ENCODE peak calls at places on chromosomes 5 and 9, in eight cellular contexts. O, P, Z, Q, S, M, I and G are unnamed samples.

GRCh38 chr9:96158909-96159575 is 142.9 kb downstream of the HSD17B3 start:
- DNase-seq in O (peak; percentile 44), P (no peak), Z (no peak), Q (no peak), S (no peak), M (no peak), I (no peak), G (no peak)

GRCh38 chr5:171537923-171538537 is 118.6 kb downstream of the FGF18 start:
- DNase-seq in O (no peak), P (peak; percentile 25), Z (no peak), Q (no peak), S (no peak), M (no peak), I (no peak), G (no peak)

GRCh38 chr5:154098465-154098864 is 59.7 kb downstream of the MFAP3 start:
- DNase-seq in O (no peak), P (no peak), Z (no peak), Q (no peak), S (no peak), M (no peak), I (no peak), G (no peak)

GRCh38 chr5:178296066-178296465 is 63.5 kb upstream of the PHYKPL start:
- DNase-seq in O (no peak), P (no peak), Z (no peak), Q (no peak), S (peak; percentile 18), M (no peak), I (no peak), G (no peak)

GRCh38 chr5:132498686-132499271 is 8.2 kb upstream of the IRF1 start:
- DNase-seq in O (no peak), P (peak; percentile 70), Z (no peak), Q (no peak), S (no peak), M (no peak), I (no peak), G (no peak)

GRCh38 chr9:114078021-114078780 is at the start of gene AMBP:
- DNase-seq in O (no peak), P (no peak), Z (no peak), Q (peak; percentile 64), S (no peak), M (no peak), I (peak; percentile 41), G (no peak)

GRCh38 chr9:129731477-129732085 is 21.3 kb downstream of the PTGES start:
- DNase-seq in O (no peak), P (no peak), Z (no peak), Q (no peak), S (no peak), M (no peak), I (peak; percentile 53), G (no peak)

GRCh38 chr5:52356311-52356918 is 431.3 kb upstream of the ITGA1 start:
- DNase-seq in O (no peak), P (no peak), Z (peak; percentile 26), Q (no peak), S (no peak), M (no peak), I (peak; percentile 59), G (no peak)

GRCh38 chr9:19232830-19233194 is 2.3 kb downstream of the DENND4C start:
- DNase-seq in O (peak; percentile 15), P (no peak), Z (no peak), Q (no peak), S (no peak), M (no peak), I (no peak), G (peak; percentile 34)

GRCh38 chr9:35510745-35511428 is 21.0 kb downstream of the RUSC2 start:
- DNase-seq in O (peak; percentile 50), P (no peak), Z (no peak), Q (peak; percentile 64), S (peak; percentile 81), M (no peak), I (no peak), G (no peak)

GRCh38 chr9:127162046-127162445 is 39.6 kb upstream of the ANGPTL2 start:
- DNase-seq in O (peak; percentile 17), P (no peak), Z (no peak), Q (no peak), S (no peak), M (no peak), I (no peak), G (no peak)

GRCh38 chr5:56961746-56962145 is 9.8 kb upstream of the MIER3 start:
- DNase-seq in O (no peak), P (no peak), Z (no peak), Q (no peak), S (no peak), M (no peak), I (no peak), G (no peak)

GRCh38 chr5:95962785-95963184 is 1.1 kb upstream of the ELL2 start:
- DNase-seq in O (no peak), P (no peak), Z (peak; percentile 50), Q (no peak), S (no peak), M (no peak), I (peak; percentile 94), G (no peak)

GRCh38 chr5:135491038-135491551 is 38.9 kb upstream of the TIFAB start:
- DNase-seq in O (no peak), P (no peak), Z (no peak), Q (no peak), S (no peak), M (no peak), I (peak; percentile 45), G (no peak)
- H3K4me3 ChIP-seq in O (no peak overlapping the region), P (no peak overlapping the region), Z (no peak overlapping the region), Q (no peak overlapping the region), S (no peak overlapping the region), M (no peak overlapping the region), I (peak overlapping the region; percentile 57), G (no peak overlapping the region)

GRCh38 chr5:16665611-16666010 is 48.8 kb upstream of the RETREG1 start:
- DNase-seq in O (no peak), P (no peak), Z (no peak), Q (no peak), S (no peak), M (no peak), I (no peak), G (no peak)

GRCh38 chr5:16666861-16667481 is 50.2 kb upstream of the RETREG1 start:
- DNase-seq in O (no peak), P (no peak), Z (peak; percentile 47), Q (peak; percentile 82), S (peak; percentile 58), M (peak; percentile 66), I (peak; percentile 17), G (no peak)

GRCh38 chr5:16668194-16668593 is 51.4 kb upstream of the RETREG1 start:
- DNase-seq in O (no peak), P (no peak), Z (no peak), Q (no peak), S (no peak), M (no peak), I (no peak), G (no peak)

GRCh38 chr5:16664368-16664767 is 47.6 kb upstream of the RETREG1 start:
- DNase-seq in O (no peak), P (no peak), Z (no peak), Q (no peak), S (no peak), M (no peak), I (no peak), G (no peak)

GRCh38 chr5:16666140-16666860 is 49.5 kb upstream of the RETREG1 start:
- DNase-seq in O (no peak), P (no peak), Z (no peak), Q (peak; percentile 63), S (no peak), M (peak; percentile 35), I (no peak), G (no peak)
- H3K36me3 ChIP-seq in O (peaks cover 19% of the 10 kb centered on the region), P (peaks cover 18% of the 10 kb centered on the region), Z (peaks cover 8% of the 10 kb centered on the region), Q (no peaks in the 10 kb centered on the region), S (peaks cover 51% of the 10 kb centered on the region), M (no peaks in the 10 kb centered on the region), I (peaks cover 57% of the 10 kb centered on the region), G (no peaks in the 10 kb centered on the region)

DNA sequence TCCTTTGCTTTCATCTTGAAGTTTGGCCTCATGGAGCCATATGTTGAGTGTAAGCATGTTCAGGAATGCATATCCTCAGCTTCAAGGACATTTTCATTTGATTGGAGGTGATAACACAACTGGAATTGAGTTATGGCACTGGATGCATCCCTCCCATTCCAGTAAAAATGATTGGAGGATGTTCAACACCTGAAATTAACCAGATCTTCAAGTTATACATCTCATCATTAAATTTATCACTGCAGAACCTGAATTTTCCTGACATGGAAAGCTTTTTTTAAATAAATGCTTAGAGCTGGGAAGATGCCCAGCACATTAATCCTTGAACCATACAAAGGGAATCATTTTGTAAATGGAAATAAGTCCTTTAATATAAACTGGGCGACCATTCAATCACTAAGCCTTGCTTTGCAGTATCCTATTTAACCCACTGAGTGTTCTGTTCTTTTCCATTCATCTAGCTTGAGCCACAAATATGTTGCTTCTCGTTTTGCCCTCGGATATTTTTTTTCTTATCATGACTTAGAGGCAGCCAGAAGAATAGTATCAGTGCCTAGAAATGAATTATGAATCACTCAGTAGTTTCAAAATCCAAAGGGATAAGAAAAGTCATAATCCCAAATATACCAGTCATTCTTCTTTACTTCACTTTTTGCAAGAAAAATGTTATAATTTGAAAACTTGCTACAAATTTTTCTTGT is 273.7 kb upstream of the PIK3R1 start:
- DNase-seq in O (peak; percentile 32), P (no peak), Z (no peak), Q (no peak), S (no peak), M (no peak), I (no peak), G (no peak)
- TF ChIP-seq CTCF in O (no peak), P (no peak), Z (no peak), Q (no peak), S (no peak), M (no peak), I (no peak), G (no peak)

DNA sequence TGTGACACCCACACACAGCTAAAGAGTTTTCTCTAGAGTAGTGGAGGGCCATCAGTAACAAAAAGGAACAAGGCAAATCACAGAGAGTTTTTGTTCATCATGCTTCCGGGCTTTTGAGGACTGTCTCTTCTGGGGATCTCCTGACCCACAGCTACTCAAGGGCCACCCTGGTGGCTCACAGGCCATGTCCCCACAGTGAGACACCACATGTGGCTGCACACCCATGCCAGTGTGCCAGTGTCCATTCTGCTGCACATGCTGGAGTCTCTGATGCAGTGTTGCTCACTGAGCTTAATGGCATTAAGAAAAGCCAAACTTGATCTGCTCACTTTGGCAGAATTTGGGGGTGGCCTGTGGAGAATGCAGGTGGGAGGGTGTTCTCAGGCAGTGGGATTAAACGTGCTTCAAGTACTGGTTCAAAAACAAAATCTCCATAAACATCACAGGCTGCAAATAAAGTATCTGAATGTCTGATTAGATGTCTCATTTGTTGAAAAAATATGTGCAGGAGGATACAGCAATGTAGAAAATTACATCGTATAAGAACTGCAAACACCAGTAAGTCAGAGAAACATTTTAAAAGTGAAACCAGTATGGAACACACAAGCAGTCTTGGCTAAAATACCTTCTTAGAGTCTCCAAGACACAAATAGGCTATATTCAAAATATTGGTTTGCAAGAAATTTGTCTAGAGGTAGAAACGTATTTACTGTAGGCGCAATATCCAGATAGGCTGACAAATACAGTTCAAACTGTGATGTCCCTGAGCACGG is 11.0 kb downstream of the FREM1 start:
- DNase-seq in O (no peak), P (no peak), Z (no peak), Q (no peak), S (no peak), M (no peak), I (no peak), G (no peak)
- H3K4me3 ChIP-seq in O (no peak overlapping the region), P (peak overlapping the region; percentile 20), Z (no peak overlapping the region), Q (no peak overlapping the region), S (no peak overlapping the region), M (no peak overlapping the region), I (no peak overlapping the region), G (no peak overlapping the region)